ENCODE peak calls at places on chromosomes 4 and X, in four cellular contexts. N, S, P and A are unnamed samples.

GRCh38 chrX:153592966-153593688 is 5.8 kb downstream of the CCNQ start:
- DNase-seq in S (no peak), P (no peak), N (no peak), A (no peak)

GRCh38 chrX:29902004-29902403 is 313.4 kb upstream of the MAGEB2 start:
- DNase-seq in N (no peak), S (no peak), P (no peak), A (no peak)

GRCh38 chr4:185721949-185722316 is 90.1 kb downstream of the SORBS2 start:
- DNase-seq in P (peak), S (no peak), N (no peak), A (no peak)

GRCh38 chr4:141045848-141046247 is 87.4 kb downstream of the RNF150 start:
- DNase-seq in S (no peak), N (no peak), P (no peak), A (no peak)

GRCh38 chrX:74931214-74931613 is 6.0 kb upstream of the NEXMIF start:
- DNase-seq in S (no peak), N (no peak), P (no peak), A (no peak)

GRCh38 chr4:1762264-1763010 is 30.7 kb upstream of the FGFR3 start:
- DNase-seq in S (no peak), P (no peak), N (no peak), A (no peak)

GRCh38 chrX:85611926-85612325 is 232.5 kb upstream of the POF1B start:
- DNase-seq in N (no peak), P (peak), S (peak), A (no peak)

GRCh38 chr4:137310156-137310555 is 222.1 kb downstream of the PCDH18 start:
- DNase-seq in S (peak), P (no peak), N (no peak), A (peak)

GRCh38 chrX:17613979-17614572 is 123.2 kb upstream of the SCML1 start:
- DNase-seq in S (peak), N (no peak), P (no peak), A (peak)

GRCh38 chrX:131728295-131729145 is 184.6 kb downstream of the OR13H1 start:
- DNase-seq in N (no peak), S (peak), P (no peak), A (peak)

GRCh38 chr4:108453366-108453765 is 167.0 kb upstream of the RPL34 start:
- DNase-seq in P (no peak), N (no peak), S (no peak), A (no peak)

GRCh38 chr4:182206266-182206665 is 36.9 kb upstream of the TENM3 start:
- DNase-seq in N (no peak), P (no peak), S (no peak), A (no peak)

GRCh38 chr4:145179201-145179860 is 1.1 kb downstream of the OTUD4 start:
- DNase-seq in N (peak), S (peak), P (peak), A (no peak)

GRCh38 chrX:4240541-4241194 is 527.2 kb upstream of the PRKX start:
- DNase-seq in N (no peak), S (no peak), P (no peak), A (no peak)

GRCh38 chrX:103607385-103608304 is at the start of gene TCEAL3:
- DNase-seq in S (peak), N (peak), P (peak), A (no peak)

GRCh38 chr4:168304744-168305459 is 13.7 kb downstream of the DDX60 start:
- DNase-seq in S (peak), N (no peak), P (peak), A (peak)

GRCh38 chr4:104589264-104589868 is 94.7 kb upstream of the CXXC4 start:
- DNase-seq in N (no peak), P (peak), S (no peak), A (no peak)

GRCh38 chrX:19715711-19716638 is 171.4 kb downstream of the SH3KBP1 start:
- DNase-seq in N (no peak), P (peak), S (no peak), A (no peak)

GRCh38 chr4:147689062-147689461 is 5.1 kb upstream of the PRMT9 start:
- DNase-seq in S (no peak), N (no peak), P (no peak), A (no peak)

GRCh38 chr4:182555997-182556418 is 312.8 kb downstream of the TENM3 start:
- DNase-seq in P (peak), N (no peak), S (peak), A (peak)

GRCh38 chr4:71259911-71260331 is 78.9 kb upstream of the SLC4A4 start:
- DNase-seq in P (no peak), N (no peak), S (no peak), A (no peak)

GRCh38 chrX:64894454-64895038 is 81.7 kb downstream of the ZC4H2 start:
- DNase-seq in N (peak), S (no peak), P (peak), A (no peak)

GRCh38 chr4:71487324-71487677 is 148.5 kb downstream of the SLC4A4 start:
- DNase-seq in P (peak), N (no peak), S (no peak), A (no peak)

GRCh38 chrX:42673411-42673810 is 104.6 kb downstream of the PPP1R2C start:
- DNase-seq in P (peak), N (no peak), S (no peak), A (no peak)

GRCh38 chr4:44016582-44017421 is 431.8 kb downstream of the KCTD8 start:
- DNase-seq in N (no peak), P (peak), S (peak), A (no peak)

GRCh38 chr4:87030606-87031441 is 96.0 kb downstream of the AFF1 start:
- DNase-seq in S (no peak), P (peak), N (no peak), A (no peak)

GRCh38 chrX:8726031-8726652 is 5.8 kb downstream of the ANOS1 start:
- DNase-seq in S (peak), N (no peak), P (peak), A (no peak)

GRCh38 chr4:113603926-113604325 is 157.6 kb downstream of the CAMK2D start:
- DNase-seq in P (no peak), N (no peak), S (peak), A (no peak)

GRCh38 chr4:90159193-90159592 is 32.0 kb downstream of the CCSER1 start:
- DNase-seq in S (peak), P (no peak), N (no peak), A (no peak)

GRCh38 chr4:139814285-139815015 is 148.8 kb downstream of the MGST2 start:
- DNase-seq in N (no peak), P (peak), S (peak), A (no peak)

GRCh38 chr4:183905593-183906485 is 732 bp downstream of the STOX2 start:
- DNase-seq in P (peak), N (no peak), S (peak), A (no peak)

GRCh38 chr4:138158746-138159297 is 83.3 kb downstream of the SLC7A11 start:
- DNase-seq in N (no peak), S (peak), P (peak), A (peak)